ENCODE peak calls at places on chromosome 12, in eight cellular contexts. V is breast epithelium; O is mammary epithelial cell; R is activated CD4-positive, alpha-beta T cell treated with anti-CD3 and anti-CD28 coated beads for 24 hours; P is activated T-cell treated with anti-CD3 and anti-CD28 coated beads, Interleukin-2, amount 50 U/mL, for 72 hours; K is HS-5; W is stimulated activated CD4-positive, alpha-beta T cell treated with anti-CD3 and anti-CD28 coated beads, Interleukin-2, amount 100 ng/mL, for 48 hours; B is memory B cell. A is an unnamed sample.

GRCh38 chr12:109726511-109727038 is 12.9 kb downstream of the FAM222A start:
- DNase-seq in O (no peak), W (no peak), B (no peak), K (no peak), V (no peak), P (no peak), R (no peak), A (no peak)

GRCh38 chr12:56878010-56878339 is 56.2 kb downstream of the SDR9C7 start:
- DNase-seq in R (no peak), B (no peak), W (no peak), V (no peak), P (no peak), O (no peak), K (no peak), A (no peak)

GRCh38 chr12:103100226-103100866 is 142.9 kb downstream of the ASCL1 start:
- DNase-seq in P (no peak), K (no peak), R (no peak), W (no peak), O (no peak), V (no peak), B (no peak), A (no peak)

GRCh38 chr12:113984464-113984863 is 18.3 kb upstream of the RBM19 start:
- DNase-seq in R (no peak), B (no peak), P (no peak), K (no peak), V (no peak), O (no peak), W (no peak), A (no peak)

GRCh38 chr12:14086838-14087237 is 105.4 kb upstream of the GRIN2B start:
- DNase-seq in B (no peak), P (no peak), O (no peak), W (no peak), V (no peak), K (no peak), R (no peak), A (no peak)

GRCh38 chr12:61282790-61283575 is 977.2 kb upstream of the USP15 start:
- DNase-seq in W (no peak), B (no peak), V (no peak), P (no peak), O (peak), K (peak), R (no peak), A (no peak)

GRCh38 chr12:108122072-108122471 is 7.0 kb upstream of the WSCD2 start:
- DNase-seq in K (no peak), W (no peak), B (no peak), V (no peak), R (no peak), O (no peak), P (no peak), A (no peak)

GRCh38 chr12:82517027-82517426 is 158.7 kb downstream of the METTL25 start:
- DNase-seq in B (no peak), W (no peak), R (no peak), V (no peak), O (peak), P (no peak), K (no peak), A (peak)

GRCh38 chr12:6236641-6236940 is 36.4 kb downstream of the CD9 start:
- DNase-seq in B (no peak), O (no peak), P (no peak), K (no peak), W (no peak), R (no peak), V (no peak), A (no peak)

GRCh38 chr12:23055004-23055403 is 430.0 kb downstream of the ETNK1 start:
- DNase-seq in V (no peak), W (no peak), B (no peak), O (peak), P (peak), K (no peak), R (no peak), A (no peak)

GRCh38 chr12:124771462-124772361 is 92.0 kb downstream of the SCARB1 start:
- DNase-seq in O (peak), W (peak), R (peak), K (no peak), V (peak), B (peak), P (peak), A (no peak)

GRCh38 chr12:56115329-56115728 is 1.1 kb upstream of the RPL41 start:
- DNase-seq in W (no peak), R (no peak), O (peak), K (no peak), B (no peak), V (peak), P (no peak), A (no peak)

GRCh38 chr12:128848371-128848770 is 4.9 kb upstream of the GLT1D1 start:
- DNase-seq in V (no peak), O (no peak), B (no peak), R (no peak), W (no peak), P (no peak), K (no peak), A (no peak)

GRCh38 chr12:42213954-42214426 is 24.1 kb downstream of the YAF2 start:
- DNase-seq in W (no peak), P (no peak), B (no peak), V (no peak), K (no peak), R (no peak), O (no peak), A (no peak)

GRCh38 chr12:110176745-110177144 is 52.6 kb downstream of the IFT81 start:
- DNase-seq in W (no peak), K (no peak), V (no peak), R (no peak), O (no peak), B (no peak), P (no peak), A (no peak)

GRCh38 chr12:68835333-68835908 is 27.4 kb downstream of the MDM2 start:
- DNase-seq in V (no peak), W (no peak), R (no peak), P (no peak), K (no peak), B (no peak), O (no peak), A (no peak)

GRCh38 chr12:19435831-19436497 is 3.3 kb upstream of the AEBP2 start:
- DNase-seq in B (no peak), W (no peak), O (no peak), P (no peak), V (no peak), K (no peak), R (no peak), A (no peak)

GRCh38 chr12:4997939-4998338 is 45.7 kb upstream of the KCNA5 start:
- DNase-seq in P (no peak), V (no peak), B (no peak), W (no peak), R (no peak), K (peak), O (peak), A (peak)

GRCh38 chr12:43676183-43676813 is 82.3 kb downstream of the PUS7L start:
- DNase-seq in P (peak), K (no peak), W (peak), V (no peak), B (no peak), O (peak), R (peak), A (no peak)

GRCh38 chr12:51837286-51837685 is 11.2 kb downstream of the FIGNL2 start:
- DNase-seq in B (no peak), K (no peak), V (no peak), W (no peak), R (no peak), P (no peak), O (no peak), A (no peak)

GRCh38 chr12:132450391-132451171 is 39.4 kb upstream of the FBRSL1 start:
- DNase-seq in R (no peak), W (no peak), P (no peak), O (no peak), K (no peak), V (no peak), B (no peak), A (no peak)

GRCh38 chr12:130451001-130451930 is 113.6 kb downstream of the PIWIL1 start:
- DNase-seq in V (no peak), W (no peak), B (no peak), P (no peak), K (no peak), R (no peak), O (no peak), A (no peak)

GRCh38 chr12:128381537-128381936 is 114.6 kb downstream of the TMEM132C start:
- DNase-seq in V (no peak), K (no peak), O (no peak), R (no peak), W (no peak), P (no peak), B (no peak), A (no peak)

GRCh38 chr12:68958337-68958736 is 25.4 kb upstream of the CPM start:
- DNase-seq in W (peak), K (no peak), O (no peak), V (no peak), R (peak), P (peak), B (no peak), A (no peak)

GRCh38 chr12:62191747-62192485 is 68.3 kb upstream of the USP15 start:
- DNase-seq in K (no peak), V (no peak), O (peak), R (peak), B (peak), P (peak), W (no peak), A (peak)